ENCODE peak calls at places on chromosomes 13 and 19, in eight cellular contexts. V is DND-41; P is fibroblast of the aortic adventitia; O is effector CD4-positive, alpha-beta T cell; W is lung microvascular endothelial cell; M is activated naive CD4-positive, alpha-beta T cell treated with anti-CD3 and anti-CD28 coated beads for 36 hours; L is activated gamma-delta T cell treated with Interleukin-2 at 50 U/mL for 16 hours; E is kidney tubule cell. F is an unnamed sample.

GRCh38 chr19:38478273-38478971 is 44.9 kb downstream of the RYR1 start:
- DNase-seq in O (no peak), L (no peak), W (no peak), V (peak), E (peak), P (peak), M (no peak), F (no peak)

GRCh38 chr19:18123819-18124218 is 26.2 kb downstream of the MAST3 start:
- DNase-seq in E (no peak), V (no peak), L (no peak), P (no peak), W (no peak), O (no peak), M (no peak), F (no peak)

GRCh38 chr13:37068962-37069361 is 9.5 kb upstream of the SUPT20H start:
- DNase-seq in E (peak), P (peak), L (no peak), W (peak), V (no peak), M (no peak), O (no peak), F (peak)

GRCh38 chr19:11268783-11269267 is 6.5 kb upstream of the DOCK6 start:
- DNase-seq in P (peak), O (no peak), E (no peak), L (no peak), W (peak), M (no peak), V (no peak), F (peak)

GRCh38 chr13:95494082-95494681 is 58.3 kb upstream of the CLDN10 start:
- DNase-seq in W (peak), L (no peak), P (peak), V (no peak), E (peak), M (no peak), O (no peak), F (peak)

GRCh38 chr13:39942901-39943273 is 287.4 kb downstream of the COG6 start:
- DNase-seq in P (peak), L (peak), O (peak), E (peak), W (peak), M (peak), V (peak), F (peak)

GRCh38 chr19:31348416-31349159 is 648 bp downstream of the TSHZ3 start:
- DNase-seq in E (no peak), W (no peak), P (peak), M (no peak), L (no peak), O (no peak), V (peak), F (no peak)

GRCh38 chr13:109914111-109914510 is 127.7 kb upstream of the IRS2 start:
- DNase-seq in W (no peak), V (no peak), P (no peak), L (no peak), O (no peak), M (no peak), E (no peak), F (no peak)

GRCh38 chr13:48009298-48009697 is 8.2 kb upstream of the SUCLA2 start:
- DNase-seq in E (peak), O (no peak), V (no peak), M (no peak), P (peak), W (peak), L (no peak), F (peak)

GRCh38 chr13:29402168-29402621 is 193.3 kb downstream of the SLC7A1 start:
- DNase-seq in O (no peak), M (no peak), E (peak), P (peak), L (no peak), W (no peak), V (peak), F (no peak)

GRCh38 chr19:35729021-35729420 is 11.2 kb downstream of the KMT2B start:
- DNase-seq in M (no peak), L (no peak), O (no peak), P (no peak), W (no peak), E (no peak), V (no peak), F (no peak)

GRCh38 chr19:1933245-1933644 is 7.7 kb upstream of the CSNK1G2 start:
- DNase-seq in O (no peak), V (no peak), E (no peak), L (no peak), W (no peak), M (no peak), P (no peak), F (no peak)

GRCh38 chr19:55697069-55697440 is 22.0 kb downstream of the EPN1 start:
- DNase-seq in W (no peak), V (no peak), E (no peak), L (no peak), P (no peak), M (no peak), O (no peak), F (no peak)

F was measured in HFFc6.